ENCODE peak calls at places on chromosomes 11 and 22, in eight cellular contexts. J, O, N, H, V, U, I and C are unnamed samples.

GRCh38 chr11:10605941-10606381 is 37.5 kb upstream of the LYVE1 start:
- DNase-seq in H (peak), J (no peak), N (no peak), I (no peak), V (no peak), O (no peak), U (no peak), C (peak)

GRCh38 chr11:14026961-14027360 is 64.4 kb downstream of the SPON1 start:
- DNase-seq in U (no peak), H (no peak), V (no peak), O (no peak), N (no peak), J (no peak), I (no peak), C (no peak)

GRCh38 chr11:3959015-3959917 is 103.8 kb downstream of the STIM1 start:
- DNase-seq in N (peak), J (no peak), I (peak), H (peak), O (no peak), V (no peak), U (no peak), C (peak)

GRCh38 chr11:2466869-2467694 is 22.3 kb downstream of the KCNQ1 start:
- DNase-seq in J (peak), O (peak), H (peak), I (no peak), U (no peak), V (peak), N (no peak), C (no peak)

GRCh38 chr22:46457502-46458488 is 79.6 kb downstream of the CELSR1 start:
- DNase-seq in U (no peak), I (no peak), N (no peak), O (no peak), H (peak), J (no peak), V (no peak), C (peak)

GRCh38 chr11:99693941-99694492 is 673.3 kb downstream of the CNTN5 start:
- DNase-seq in N (peak), H (no peak), U (peak), I (no peak), J (no peak), V (no peak), O (no peak), C (no peak)

GRCh38 chr11:88367310-88367709 is 29.8 kb upstream of the CTSC start:
- DNase-seq in O (no peak), U (no peak), H (no peak), V (no peak), J (no peak), N (no peak), I (no peak), C (no peak)

GRCh38 chr11:18526130-18526520 is 617 bp downstream of the TSG101 start:
- DNase-seq in I (no peak), J (no peak), V (no peak), U (no peak), H (no peak), O (no peak), N (no peak), C (no peak)

GRCh38 chr11:102225689-102226562 is 91.4 kb upstream of the BIRC3 start:
- DNase-seq in U (peak), J (no peak), V (no peak), I (no peak), H (no peak), O (no peak), N (peak), C (peak)

GRCh38 chr11:65435330-65435931 is 12.8 kb downstream of the NEAT1 start:
- DNase-seq in H (no peak), O (no peak), V (no peak), J (no peak), I (no peak), U (no peak), N (no peak), C (no peak)

GRCh38 chr22:17009640-17010291 is 1.7 kb upstream of the GAB4 start:
- DNase-seq in I (no peak), H (peak), J (no peak), N (no peak), V (no peak), U (no peak), O (no peak), C (no peak)

GRCh38 chr11:30917859-30918478 is 331.8 kb upstream of the MPPED2 start:
- DNase-seq in O (no peak), N (peak), H (peak), U (peak), V (peak), I (peak), J (no peak), C (peak)

GRCh38 chr22:43990044-43990443 is 34.1 kb upstream of the PARVB start:
- DNase-seq in U (no peak), I (no peak), H (no peak), V (no peak), O (no peak), J (no peak), N (no peak), C (no peak)

GRCh38 chr11:73493838-73494598 is 103.9 kb downstream of the FAM168A start:
- DNase-seq in J (no peak), N (peak), V (no peak), H (peak), U (peak), O (no peak), I (no peak), C (peak)

GRCh38 chr22:44758354-44758969 is 6.1 kb downstream of the ARHGAP8 start:
- DNase-seq in J (no peak), I (no peak), N (no peak), U (no peak), V (no peak), H (no peak), O (no peak), C (peak)